ENCODE peak calls at places on chromosome 19, in ten cellular contexts. Z is stimulated activated CD4-positive, alpha-beta T cell treated with anti-CD3 and anti-CD28 coated beads, Interleukin-1b, Interleukin-23, amount 100 ng/mL, for 24 hours; B is activated T-cell treated with anti-CD3 and anti-CD28 coated beads for 1 hour; F is fibroblast of mammary gland; W is HEK293T; T is ureter; E is left colon; U is right lobe of liver; H is pancreas; X is kidney glomerular epithelial cell. S is an unnamed sample.

GRCh38 chr19:47436712-47437401 is 17.5 kb upstream of the MEIS3 start:
- DNase-seq in F (peak; percentile 61), Z (peak; percentile 79), W (peak; percentile 83), B (peak; percentile 89), T (peak; percentile 79), H (peak; percentile 66), X (peak; percentile 48), U (peak; percentile 78), E (peak; percentile 86), S (peak; percentile 87)

GRCh38 chr19:29454109-29454508 is 71.7 kb upstream of the VSTM2B start:
- DNase-seq in E (no peak), X (no peak), T (peak; percentile 13), B (no peak), H (no peak), U (no peak), Z (no peak), F (no peak), W (no peak), S (no peak)

GRCh38 chr19:35519291-35519690 is 5.8 kb upstream of the DMKN start:
- DNase-seq in E (no peak), U (no peak), B (no peak), T (no peak), Z (no peak), F (peak; percentile 55), X (no peak), H (no peak), W (no peak), S (no peak)

GRCh38 chr19:33260628-33261418 is 35.2 kb upstream of the SLC7A10 start:
- DNase-seq in E (no peak), X (no peak), T (no peak), H (no peak), W (no peak), U (no peak), Z (no peak), F (no peak), B (no peak), S (peak; percentile 65)

GRCh38 chr19:29724102-29724641 is 9.1 kb upstream of the C19orf12 start:
- DNase-seq in W (no peak), X (no peak), B (no peak), U (no peak), Z (no peak), E (peak; percentile 15), T (no peak), F (no peak), H (no peak), S (peak; percentile 34)

GRCh38 chr19:49335071-49335783 is at the start of gene CD37:
- DNase-seq in H (no peak), B (peak; percentile 44), U (no peak), Z (no peak), F (no peak), X (no peak), T (no peak), W (no peak), E (peak; percentile 54), S (no peak)

GRCh38 chr19:2282062-2282861 is at the start of gene PEAK3:
- DNase-seq in X (no peak), W (no peak), U (peak; percentile 83), E (peak; percentile 75), B (no peak), H (no peak), F (no peak), T (peak; percentile 75), Z (no peak), S (peak; percentile 75)

GRCh38 chr19:19531951-19532805 is 3.5 kb downstream of the YJEFN3 start:
- DNase-seq in Z (peak; percentile 83), W (peak; percentile 82), E (peak; percentile 91), B (peak; percentile 92), U (peak; percentile 82), H (peak; percentile 64), X (no peak), F (peak; percentile 48), T (peak; percentile 86), S (peak; percentile 80)

GRCh38 chr19:29967623-29968022 is 25.6 kb downstream of the URI1 start:
- DNase-seq in Z (no peak), H (no peak), X (no peak), W (no peak), T (no peak), B (no peak), F (peak; percentile 72), E (no peak), U (no peak), S (peak; percentile 46)

GRCh38 chr19:30757836-30758617 is 385.8 kb downstream of the ZNF536 start:
- DNase-seq in B (no peak), Z (no peak), F (no peak), U (peak; percentile 25), X (no peak), W (no peak), E (no peak), H (no peak), T (no peak), S (no peak)

GRCh38 chr19:55178781-55179569 is 1.1 kb downstream of the SYT5 start:
- DNase-seq in F (peak; percentile 84), U (peak; percentile 59), H (peak; percentile 82), B (peak; percentile 89), E (peak; percentile 75), W (peak; percentile 85), Z (peak; percentile 76), X (peak; percentile 69), T (no peak), S (peak; percentile 86)

GRCh38 chr19:50178320-50178719 is 15.2 kb upstream of the IZUMO2 start:
- DNase-seq in U (no peak), T (no peak), W (no peak), F (no peak), Z (no peak), H (no peak), B (no peak), E (no peak), X (no peak), S (no peak)

GRCh38 chr19:51296331-51297093 is 14.9 kb upstream of the IGLON5 start:
- DNase-seq in T (no peak), E (no peak), U (no peak), W (no peak), Z (no peak), X (no peak), B (no peak), H (no peak), F (no peak), S (no peak)

GRCh38 chr19:4910594-4911273 is 1.4 kb downstream of the UHRF1 start:
- DNase-seq in T (no peak), U (peak; percentile 35), Z (no peak), E (peak; percentile 20), W (no peak), H (no peak), X (peak; percentile 6), F (peak; percentile 55), B (no peak), S (peak; percentile 66)

GRCh38 chr19:57241181-57241580 is 749 bp downstream of the ZNF805 start:
- DNase-seq in H (no peak), T (no peak), Z (no peak), X (no peak), E (no peak), F (peak; percentile 33), U (no peak), W (no peak), B (no peak), S (peak; percentile 29)

GRCh38 chr19:35436477-35437141 is 11.4 kb upstream of the FFAR2 start:
- DNase-seq in T (peak; percentile 51), F (peak; percentile 48), Z (no peak), B (no peak), U (no peak), W (no peak), X (peak; percentile 12), E (peak; percentile 41), H (peak; percentile 42), S (no peak)

GRCh38 chr19:39430675-39431593 is 4.8 kb downstream of the RPS16 start:
- DNase-seq in Z (no peak), E (no peak), U (no peak), F (peak; percentile 98), B (no peak), H (no peak), T (no peak), W (no peak), X (peak; percentile 61), S (no peak)

GRCh38 chr19:15264061-15264932 is 32.0 kb upstream of the EPHX3 start:
- DNase-seq in B (peak; percentile 70), H (peak; percentile 66), F (peak; percentile 74), U (peak; percentile 72), E (peak; percentile 83), Z (peak; percentile 80), X (no peak), W (peak; percentile 75), T (peak; percentile 78), S (peak; percentile 74)